ENCODE peak calls at places on chromosome 19, in five cellular contexts. L is GM23338; E is HCEC 1CT; P is stimulated activated CD4-positive, alpha-beta T cell treated with anti-CD3 and anti-CD28 coated beads, Interleukin-1b, Interleukin-23, amount 100 ng/mL, for 24 hours; G is activated CD4-positive, CD25-positive, alpha-beta regulatory T cell. T is an unnamed sample.

GRCh38 chr19:29532097-29532496 is 6.3 kb downstream of the VSTM2B start:
- DNase-seq in E (no peak), L (peak), P (no peak), G (no peak), T (no peak)

GRCh38 chr19:39347332-39348227 is 5.4 kb downstream of the SAMD4B start:
- DNase-seq in L (no peak), P (no peak), E (no peak), G (no peak), T (no peak)

GRCh38 chr19:17353386-17353785 is 16.0 kb downstream of the GTPBP3 start:
- DNase-seq in P (no peak), E (no peak), L (no peak), G (no peak), T (no peak)

GRCh38 chr19:10642473-10642872 is 11.7 kb upstream of the ILF3 start:
- DNase-seq in E (no peak), G (no peak), P (no peak), L (no peak), T (no peak)

GRCh38 chr19:18044825-18045304 is 36.9 kb downstream of the ARRDC2 start:
- DNase-seq in G (peak), E (peak), P (peak), L (peak), T (no peak)

GRCh38 chr19:49348305-49349188 is 13.3 kb downstream of the CD37 start:
- DNase-seq in G (no peak), E (no peak), L (no peak), P (no peak), T (no peak)

GRCh38 chr19:36266375-36266961 is 51.6 kb downstream of the ZNF146 start:
- DNase-seq in L (no peak), E (no peak), P (no peak), G (no peak), T (peak)

GRCh38 chr19:47507924-47508553 is 6.8 kb downstream of the NAPA start:
- DNase-seq in L (peak), G (no peak), P (no peak), E (no peak), T (no peak)

GRCh38 chr19:1232652-1233360 is 5.0 kb downstream of the CBARP start:
- DNase-seq in E (peak), L (no peak), G (no peak), P (no peak), T (no peak)

GRCh38 chr19:37999309-38000213 is 92.6 kb downstream of the SIPA1L3 start:
- DNase-seq in P (no peak), E (peak), L (no peak), G (no peak), T (no peak)

T was measured in NCI-H1930.